ENCODE peak calls at places on chromosomes 12 and 14, in ten cellular contexts. U is pancreas, T is neural progenitor cell, Q is fibroblast of lung, V is MM.1S, P is IMR-90, M is cardiac muscle cell, E is SK-N-SH, G is SJCRH30, X is testis. O is an unnamed sample.

GRCh38 chr12:95147836-95148235 is 69.4 kb downstream of the FGD6 start:
- DNase-seq in M (no peak), E (no peak), G (peak; percentile 3), P (no peak), V (no peak), T (peak; percentile 1), Q (no peak), U (no peak), X (no peak), O (no peak)

GRCh38 chr14:54623279-54624004 is 56.5 kb downstream of the SAMD4A start:
- DNase-seq in P (no peak), T (no peak), V (no peak), E (no peak), G (no peak), M (no peak), Q (no peak), U (no peak), X (no peak), O (no peak)

GRCh38 chr12:6169107-6169440 is 31.1 kb upstream of the CD9 start:
- DNase-seq in U (no peak), X (no peak), Q (no peak), M (no peak), V (no peak), P (no peak), T (no peak), G (no peak), E (no peak), O (no peak)

GRCh38 chr12:28191690-28192089 is 1.4 kb downstream of the CCDC91 start:
- DNase-seq in V (no peak), T (no peak), U (peak; percentile 17), P (peak; percentile 2), G (no peak), E (peak; percentile 15), X (peak; percentile 16), M (peak; percentile 40), Q (peak; percentile 19), O (no peak)

GRCh38 chr14:101248840-101249675 is 312.2 kb upstream of the DIO3 start:
- DNase-seq in M (no peak), X (no peak), U (no peak), G (no peak), E (peak; percentile 20), T (no peak), V (no peak), P (no peak), Q (no peak), O (no peak)

GRCh38 chr12:101670007-101670671 is 27.3 kb upstream of the CHPT1 start:
- DNase-seq in X (peak; percentile 36), V (peak; percentile 8), M (peak; percentile 77), T (peak; percentile 50), U (peak; percentile 46), G (peak; percentile 46), Q (peak; percentile 27), P (peak; percentile 58), E (peak; percentile 19), O (no peak)

GRCh38 chr12:123067654-123068053 is 83.2 kb downstream of the PITPNM2 start:
- DNase-seq in V (no peak), T (no peak), G (no peak), M (no peak), X (no peak), E (no peak), Q (no peak), P (no peak), U (no peak), O (no peak)

GRCh38 chr14:74437654-74438053 is 11.6 kb upstream of the SYNDIG1L start:
- DNase-seq in E (no peak), V (no peak), G (peak; percentile 11), P (no peak), U (no peak), M (peak; percentile 13), Q (peak; percentile 3), X (no peak), T (peak; percentile 74), O (no peak)

GRCh38 chr14:102196008-102196407 is 56.3 kb downstream of the WDR20 start:
- DNase-seq in G (no peak), M (no peak), X (no peak), V (no peak), P (no peak), E (no peak), U (no peak), Q (no peak), T (no peak), O (no peak)

GRCh38 chr12:119061208-119061796 is 80.0 kb downstream of the SRRM4 start:
- DNase-seq in P (peak; percentile 7), U (peak; percentile 72), T (peak; percentile 89), M (peak; percentile 48), E (no peak), X (peak; percentile 77), V (peak; percentile 13), Q (peak; percentile 19), G (peak; percentile 78), O (peak; percentile 64)

GRCh38 chr12:132319359-132319950 is 9.9 kb downstream of the GALNT9 start:
- DNase-seq in V (no peak), T (no peak), X (no peak), U (no peak), G (no peak), P (no peak), E (no peak), Q (no peak), M (no peak), O (no peak)

GRCh38 chr14:85217412-85217811 is 312.5 kb upstream of the FLRT2 start:
- DNase-seq in X (no peak), G (peak; percentile 37), T (peak; percentile 42), E (no peak), U (no peak), M (no peak), P (peak; percentile 31), Q (peak; percentile 74), V (no peak), O (no peak)

GRCh38 chr12:91326043-91327027 is 143.7 kb upstream of the DCN start:
- DNase-seq in V (peak; percentile 63), T (peak; percentile 63), E (peak; percentile 26), M (peak; percentile 83), Q (peak; percentile 72), X (peak; percentile 80), P (peak; percentile 75), U (peak; percentile 41), G (peak; percentile 79), O (no peak)

GRCh38 chr12:111685322-111685810 is 390 bp downstream of the BRAP start:
- DNase-seq in P (no peak), G (no peak), Q (no peak), X (no peak), E (no peak), T (no peak), V (no peak), U (no peak), M (no peak), O (no peak)

GRCh38 chr12:116590561-116590960 is 31.4 kb downstream of the MAP1LC3B2 start:
- DNase-seq in P (no peak), E (no peak), T (no peak), G (no peak), U (no peak), V (no peak), X (no peak), Q (no peak), M (no peak), O (no peak)

GRCh38 chr12:91818236-91819131 is 327.2 kb downstream of the BTG1 start:
- DNase-seq in X (no peak), E (no peak), P (no peak), V (no peak), G (no peak), T (peak; percentile 5), U (peak; percentile 16), Q (peak; percentile 45), M (no peak), O (no peak)

GRCh38 chr12:29983917-29984316 is 200.2 kb upstream of the TMTC1 start:
- DNase-seq in X (no peak), P (no peak), M (no peak), G (no peak), Q (no peak), U (no peak), E (no peak), V (no peak), T (no peak), O (no peak)

GRCh38 chr14:77071938-77072388 is 26.1 kb upstream of the CIPC start:
- DNase-seq in M (no peak), U (no peak), P (peak; percentile 39), G (no peak), Q (peak; percentile 61), T (no peak), E (no peak), V (no peak), X (no peak), O (no peak)
- H3K27ac ChIP-seq in M (no peak overlapping the region), U (no peak overlapping the region), P (no peak overlapping the region), G (no peak overlapping the region), Q (no peak overlapping the region), T (no peak overlapping the region), E (no peak overlapping the region), V (no peak overlapping the region), X (no peak overlapping the region), O (peak overlapping the region; percentile 32)

GRCh38 chr14:22268875-22269274 is 320.1 kb downstream of the DAD1 start:
- DNase-seq in V (no peak), Q (peak; percentile 63), X (no peak), P (peak; percentile 47), M (peak; percentile 9), U (no peak), T (no peak), E (no peak), G (no peak), O (no peak)
- H3K27ac ChIP-seq in V (no peak overlapping the region), Q (no peak overlapping the region), X (no peak overlapping the region), P (no peak overlapping the region), M (no peak overlapping the region), U (no peak overlapping the region), T (no peak overlapping the region), E (no peak overlapping the region), G (no peak overlapping the region), O (no peak overlapping the region)

GRCh38 chr12:11730299-11731041 is 81.0 kb downstream of the ETV6 start:
- DNase-seq in G (no peak), X (no peak), E (no peak), T (no peak), P (no peak), M (no peak), Q (no peak), V (no peak), U (peak; percentile 85), O (no peak)

GRCh38 chr12:11729439-11730150 is 80.1 kb downstream of the ETV6 start:
- DNase-seq in X (no peak), G (no peak), P (no peak), U (no peak), T (no peak), M (no peak), E (no peak), Q (no peak), V (no peak), O (no peak)

GRCh38 chr12:11732023-11732422 is 82.5 kb downstream of the ETV6 start:
- DNase-seq in M (no peak), Q (no peak), G (no peak), V (peak; percentile 72), X (no peak), P (no peak), T (no peak), U (no peak), E (no peak), O (no peak)

GRCh38 chr12:11731455-11731854 is 82.0 kb downstream of the ETV6 start:
- DNase-seq in X (no peak), P (peak; percentile 73), E (no peak), U (no peak), T (no peak), V (peak; percentile 34), Q (peak; percentile 85), G (no peak), M (peak; percentile 66), O (no peak)

GRCh38 chr12:11731042-11731357 is 81.5 kb downstream of the ETV6 start:
- DNase-seq in X (no peak), E (no peak), M (no peak), Q (no peak), U (no peak), V (no peak), T (no peak), G (no peak), P (no peak), O (no peak)
- H3K27ac ChIP-seq in X (no peak overlapping the region), E (peak overlapping the region; percentile 76), M (no peak overlapping the region), Q (no peak overlapping the region), U (peak overlapping the region; percentile 60), V (peak overlapping the region; percentile 89), T (no peak overlapping the region), G (no peak overlapping the region), P (peak overlapping the region; percentile 29), O (no peak overlapping the region)

GRCh38 chr12:11765421-11765816 is 115.9 kb downstream of the ETV6 start:
- DNase-seq in U (no peak), M (peak; percentile 38), V (no peak), X (no peak), T (no peak), P (peak; percentile 52), Q (peak; percentile 88), E (no peak), G (peak; percentile 45), O (no peak)
- H3K27ac ChIP-seq in U (no peak overlapping the region), M (peak overlapping the region; percentile 64), V (peak overlapping the region; percentile 74), X (peak overlapping the region; percentile 42), T (no peak overlapping the region), P (peak overlapping the region; percentile 94), Q (no peak overlapping the region), E (peak overlapping the region; percentile 89), G (peak overlapping the region; percentile 36), O (peak overlapping the region; percentile 87)

O was measured in left ventricle myocardium inferior.